ENCODE peak calls at places on chromosome 11, in five cellular contexts. One of them, this sample, is unnamed.

GRCh38 chr11:78037825-78038620 is 14.9 kb upstream of the KCTD14 start:
- DNase-seq in stomach: no peak
- DNase-seq in WERI-Rb-1: no peak
- DNase-seq in right cardiac atrium: no peak
- DNase-seq in HCT116: no peak
- DNase-seq in this sample: no peak

GRCh38 chr11:8786933-8787332 is 104.3 kb downstream of the RPL27A start:
- DNase-seq in HCT116: no peak
- DNase-seq in stomach: no peak
- DNase-seq in right cardiac atrium: no peak
- DNase-seq in WERI-Rb-1: no peak
- DNase-seq in this sample: no peak

GRCh38 chr11:911890-912219 is 1.2 kb upstream of the CHID1 start:
- DNase-seq in HCT116: no peak
- DNase-seq in right cardiac atrium: no peak
- DNase-seq in stomach: no peak
- DNase-seq in WERI-Rb-1: peak; percentile 38
- DNase-seq in this sample: no peak

GRCh38 chr11:82092904-82093303 is 640.8 kb downstream of the FAM181B start:
- DNase-seq in WERI-Rb-1: no peak
- DNase-seq in right cardiac atrium: no peak
- DNase-seq in HCT116: no peak
- DNase-seq in stomach: no peak
- DNase-seq in this sample: no peak

GRCh38 chr11:18105086-18105801 is 638 bp downstream of the SAAL1 start:
- DNase-seq in right cardiac atrium: no peak
- DNase-seq in WERI-Rb-1: no peak
- DNase-seq in stomach: no peak
- DNase-seq in HCT116: no peak
- DNase-seq in this sample: no peak

GRCh38 chr11:112651345-112651744 is 309.9 kb upstream of the NCAM1 start:
- DNase-seq in HCT116: no peak
- DNase-seq in right cardiac atrium: no peak
- DNase-seq in stomach: no peak
- DNase-seq in WERI-Rb-1: no peak
- DNase-seq in this sample: no peak

GRCh38 chr11:112656772-112657428 is 304.3 kb upstream of the NCAM1 start:
- DNase-seq in right cardiac atrium: peak; percentile 49
- DNase-seq in stomach: no peak
- DNase-seq in WERI-Rb-1: no peak
- DNase-seq in HCT116: peak; percentile 2
- DNase-seq in this sample: no peak

GRCh38 chr11:22244986-22245592 is 52.2 kb downstream of the ANO5 start:
- DNase-seq in stomach: peak; percentile 47
- DNase-seq in HCT116: peak; percentile 15
- DNase-seq in right cardiac atrium: peak; percentile 63
- DNase-seq in WERI-Rb-1: peak; percentile 27
- DNase-seq in this sample: peak; percentile 53

GRCh38 chr11:27282141-27282590 is 80.8 kb downstream of the CCDC34 start:
- DNase-seq in HCT116: no peak
- DNase-seq in stomach: no peak
- DNase-seq in WERI-Rb-1: no peak
- DNase-seq in right cardiac atrium: peak; percentile 88
- DNase-seq in this sample: peak; percentile 83

GRCh38 chr11:123357990-123358827 is 71.9 kb upstream of the GRAMD1B start:
- DNase-seq in stomach: no peak
- DNase-seq in WERI-Rb-1: peak; percentile 67
- DNase-seq in right cardiac atrium: peak; percentile 44
- DNase-seq in HCT116: no peak
- DNase-seq in this sample: peak; percentile 40

GRCh38 chr11:18371279-18371678 is 23.1 kb upstream of the LDHA start:
- DNase-seq in WERI-Rb-1: no peak
- DNase-seq in right cardiac atrium: no peak
- DNase-seq in HCT116: no peak
- DNase-seq in stomach: no peak
- DNase-seq in this sample: no peak

GRCh38 chr11:11347583-11347982 is 5.5 kb downstream of the CSNK2A3 start:
- DNase-seq in HCT116: no peak
- DNase-seq in right cardiac atrium: peak; percentile 87
- DNase-seq in stomach: no peak
- DNase-seq in WERI-Rb-1: no peak
- DNase-seq in this sample: no peak

GRCh38 chr11:5700422-5701064 is 11.0 kb downstream of the TRIM22 start:
- DNase-seq in WERI-Rb-1: no peak
- DNase-seq in stomach: no peak
- DNase-seq in HCT116: no peak
- DNase-seq in right cardiac atrium: no peak
- DNase-seq in this sample: no peak

GRCh38 chr11:67290801-67291200 is 1.7 kb downstream of the ANKRD13D start:
- DNase-seq in WERI-Rb-1: peak; percentile 66
- DNase-seq in HCT116: no peak
- DNase-seq in right cardiac atrium: peak; percentile 91
- DNase-seq in stomach: no peak
- DNase-seq in this sample: no peak

GRCh38 chr11:117089685-117090084 is 8.5 kb downstream of the SIK3 start:
- DNase-seq in WERI-Rb-1: no peak
- DNase-seq in right cardiac atrium: no peak
- DNase-seq in stomach: no peak
- DNase-seq in HCT116: peak; percentile 42
- DNase-seq in this sample: no peak

GRCh38 chr11:10592331-10592730 is 23.9 kb upstream of the LYVE1 start:
- DNase-seq in WERI-Rb-1: no peak
- DNase-seq in right cardiac atrium: no peak
- DNase-seq in stomach: no peak
- DNase-seq in HCT116: peak; percentile 26
- DNase-seq in this sample: no peak

GRCh38 chr11:120956710-120957500 is 67.0 kb upstream of the TBCEL start:
- DNase-seq in HCT116: no peak
- DNase-seq in WERI-Rb-1: peak; percentile 27
- DNase-seq in stomach: no peak
- DNase-seq in right cardiac atrium: no peak
- DNase-seq in this sample: no peak

GRCh38 chr11:73320786-73321325 is 12.8 kb downstream of the ARHGEF17 start:
- DNase-seq in WERI-Rb-1: no peak
- DNase-seq in right cardiac atrium: no peak
- DNase-seq in HCT116: no peak
- DNase-seq in stomach: no peak
- DNase-seq in this sample: no peak

GRCh38 chr11:64724863-64725535 is 2.0 kb upstream of the NRXN2 start:
- DNase-seq in stomach: no peak
- DNase-seq in HCT116: no peak
- DNase-seq in right cardiac atrium: peak; percentile 14
- DNase-seq in WERI-Rb-1: no peak
- DNase-seq in this sample: no peak
- H3K9me3 ChIP-seq in stomach: no peaks in the 10 kb centered on the region
- H3K9me3 ChIP-seq in HCT116: no peaks in the 10 kb centered on the region
- H3K9me3 ChIP-seq in right cardiac atrium: no peaks in the 10 kb centered on the region
- H3K9me3 ChIP-seq in WERI-Rb-1: no peaks in the 10 kb centered on the region
- H3K9me3 ChIP-seq in this sample: no peaks in the 10 kb centered on the region

GRCh38 chr11:100793525-100793924 is 106.4 kb downstream of the ARHGAP42 start:
- DNase-seq in stomach: no peak
- DNase-seq in WERI-Rb-1: no peak
- DNase-seq in right cardiac atrium: no peak
- DNase-seq in HCT116: no peak
- DNase-seq in this sample: no peak
- H3K9me3 ChIP-seq in stomach: no peaks in the 10 kb centered on the region
- H3K9me3 ChIP-seq in WERI-Rb-1: no peaks in the 10 kb centered on the region
- H3K9me3 ChIP-seq in right cardiac atrium: no peaks in the 10 kb centered on the region
- H3K9me3 ChIP-seq in HCT116: no peaks in the 10 kb centered on the region
- H3K9me3 ChIP-seq in this sample: no peaks in the 10 kb centered on the region

DNA sequence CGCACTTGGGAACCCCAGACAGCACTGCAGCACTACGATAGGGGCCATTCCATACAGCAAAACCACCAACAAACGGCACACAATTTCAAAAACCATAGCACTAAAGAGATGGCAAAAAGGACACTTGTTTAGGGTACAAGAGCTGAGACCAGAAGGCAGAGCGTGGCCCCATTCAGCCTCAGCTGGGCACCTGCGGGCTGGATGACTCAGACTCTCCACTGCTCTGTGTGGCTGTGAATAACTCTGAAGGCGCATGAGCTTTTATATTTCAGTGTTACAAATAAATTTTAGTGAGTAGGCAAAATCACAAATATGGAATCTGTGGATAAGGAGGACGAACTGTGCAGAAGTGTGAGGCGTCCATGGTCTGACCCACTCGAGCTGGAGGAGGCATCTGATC is 325.8 kb downstream of the SHANK2 start:
- DNase-seq in right cardiac atrium: no peak
- DNase-seq in HCT116: no peak
- DNase-seq in WERI-Rb-1: no peak
- DNase-seq in stomach: no peak
- DNase-seq in this sample: no peak
- H3K9me3 ChIP-seq in right cardiac atrium: peaks cover 3% of the 10 kb centered on the region
- H3K9me3 ChIP-seq in HCT116: peaks cover under 1% of the 10 kb centered on the region
- H3K9me3 ChIP-seq in WERI-Rb-1: peaks cover 8% of the 10 kb centered on the region
- H3K9me3 ChIP-seq in stomach: peaks cover 9% of the 10 kb centered on the region
- H3K9me3 ChIP-seq in this sample: no peaks in the 10 kb centered on the region

DNA sequence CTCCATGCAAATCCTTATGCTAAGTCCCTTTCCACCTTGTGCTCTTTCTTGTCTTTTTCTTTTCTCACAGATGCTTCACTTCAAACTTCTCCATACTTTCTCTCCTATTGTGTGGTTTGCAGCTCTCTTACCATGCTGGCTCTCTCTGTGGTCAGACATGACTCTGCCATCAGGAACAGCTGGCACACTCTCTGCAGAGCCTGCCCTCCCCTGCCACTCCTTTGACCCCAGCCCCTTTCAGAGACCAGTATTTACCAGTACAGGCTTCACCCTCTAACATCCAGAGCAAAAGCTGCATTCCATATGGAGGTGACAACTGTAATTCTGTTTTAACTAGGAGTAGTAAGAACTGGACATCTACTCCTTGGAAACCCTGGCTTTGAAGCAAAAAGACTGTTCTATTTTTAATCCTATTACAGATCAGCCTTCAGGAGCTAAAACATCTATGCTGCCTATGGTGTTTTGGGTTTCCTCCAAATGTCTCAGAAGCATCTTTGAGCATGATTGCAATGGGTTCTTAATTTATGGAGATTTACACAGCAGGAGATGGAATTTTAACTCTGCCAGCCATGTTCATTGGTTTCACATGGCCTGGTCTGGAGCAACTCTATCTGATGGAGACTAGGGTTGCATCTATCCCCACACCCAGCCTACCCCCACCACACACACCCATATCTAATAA is 386.8 kb upstream of the FAT3 start:
- DNase-seq in right cardiac atrium: no peak
- DNase-seq in WERI-Rb-1: no peak
- DNase-seq in HCT116: no peak
- DNase-seq in stomach: no peak
- DNase-seq in this sample: no peak
- H3K9me3 ChIP-seq in right cardiac atrium: no peaks in the 10 kb centered on the region
- H3K9me3 ChIP-seq in WERI-Rb-1: no peaks in the 10 kb centered on the region
- H3K9me3 ChIP-seq in HCT116: peaks cover 25% of the 10 kb centered on the region
- H3K9me3 ChIP-seq in stomach: no peaks in the 10 kb centered on the region
- H3K9me3 ChIP-seq in this sample: no peaks in the 10 kb centered on the region

GRCh38 chr11:100205926-100206325 is 481.2 kb upstream of the ARHGAP42 start:
- DNase-seq in stomach: no peak
- DNase-seq in WERI-Rb-1: no peak
- DNase-seq in right cardiac atrium: no peak
- DNase-seq in HCT116: no peak
- DNase-seq in this sample: no peak
- H3K9me3 ChIP-seq in stomach: no peaks in the 10 kb centered on the region
- H3K9me3 ChIP-seq in WERI-Rb-1: no peaks in the 10 kb centered on the region
- H3K9me3 ChIP-seq in right cardiac atrium: no peaks in the 10 kb centered on the region
- H3K9me3 ChIP-seq in HCT116: no peaks in the 10 kb centered on the region
- H3K9me3 ChIP-seq in this sample: no peaks in the 10 kb centered on the region

GRCh38 chr11:103596323-103596722 is 440.1 kb upstream of the DDI1 start:
- DNase-seq in WERI-Rb-1: no peak
- DNase-seq in stomach: no peak
- DNase-seq in right cardiac atrium: no peak
- DNase-seq in HCT116: no peak
- DNase-seq in this sample: no peak
- H3K9me3 ChIP-seq in WERI-Rb-1: no peaks in the 10 kb centered on the region
- H3K9me3 ChIP-seq in stomach: no peaks in the 10 kb centered on the region
- H3K9me3 ChIP-seq in right cardiac atrium: no peaks in the 10 kb centered on the region
- H3K9me3 ChIP-seq in HCT116: no peaks in the 10 kb centered on the region
- H3K9me3 ChIP-seq in this sample: no peaks in the 10 kb centered on the region

GRCh38 chr11:134665571-134666268 is 253.7 kb upstream of the B3GAT1 start:
- DNase-seq in right cardiac atrium: no peak
- DNase-seq in WERI-Rb-1: no peak
- DNase-seq in stomach: peak; percentile 1
- DNase-seq in HCT116: no peak
- DNase-seq in this sample: peak; percentile 33

GRCh38 chr11:134663506-134664313 is 251.7 kb upstream of the B3GAT1 start:
- DNase-seq in stomach: peak; percentile 16
- DNase-seq in HCT116: no peak
- DNase-seq in right cardiac atrium: no peak
- DNase-seq in WERI-Rb-1: no peak
- DNase-seq in this sample: peak; percentile 2

GRCh38 chr11:134666273-134667174 is 254.5 kb upstream of the B3GAT1 start:
- DNase-seq in WERI-Rb-1: no peak
- DNase-seq in stomach: peak; percentile 18
- DNase-seq in HCT116: no peak
- DNase-seq in right cardiac atrium: no peak
- DNase-seq in this sample: peak; percentile 4

GRCh38 chr11:134664447-134664846 is 252.4 kb upstream of the B3GAT1 start:
- DNase-seq in HCT116: no peak
- DNase-seq in stomach: peak; percentile 14
- DNase-seq in WERI-Rb-1: no peak
- DNase-seq in right cardiac atrium: no peak
- DNase-seq in this sample: no peak

DNA sequence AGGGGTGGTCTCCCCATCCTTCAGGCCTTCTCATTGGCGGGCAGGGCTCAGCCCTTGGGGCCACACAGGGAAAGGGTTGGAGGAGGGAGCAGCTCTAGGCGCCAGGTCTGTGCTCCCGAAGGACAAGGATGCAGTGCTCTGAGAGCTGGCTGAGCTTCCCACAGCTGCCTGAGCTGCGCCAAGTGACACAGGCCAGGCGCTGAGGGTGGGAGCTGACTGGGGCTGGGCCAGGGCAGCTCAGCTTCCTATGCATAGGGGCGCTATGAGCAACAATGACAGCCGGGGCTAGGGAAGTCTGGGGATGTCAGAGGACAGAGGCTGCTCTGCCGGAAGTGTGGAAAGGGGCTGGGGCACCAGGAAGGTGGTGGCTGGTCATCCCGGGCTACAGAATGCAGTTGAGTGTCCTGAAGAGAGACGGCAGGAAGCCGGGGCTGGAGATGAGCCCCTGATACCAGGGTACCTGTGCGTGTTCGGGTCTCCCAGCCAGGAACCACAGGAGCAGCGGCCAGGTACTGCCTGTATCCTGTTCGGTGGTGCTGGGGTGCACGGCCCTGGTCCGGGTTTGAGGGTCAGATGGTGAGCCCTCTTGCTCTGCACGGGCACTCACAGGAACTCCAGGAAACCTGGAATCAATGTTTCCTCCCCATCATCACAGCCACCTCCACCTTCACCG is 253.0 kb upstream of the B3GAT1 start:
- DNase-seq in WERI-Rb-1: no peak
- DNase-seq in HCT116: no peak
- DNase-seq in stomach: peak; percentile 20
- DNase-seq in right cardiac atrium: no peak
- DNase-seq in this sample: no peak
- H3K9me3 ChIP-seq in WERI-Rb-1: peaks cover 3% of the 10 kb centered on the region
- H3K9me3 ChIP-seq in HCT116: no peaks in the 10 kb centered on the region
- H3K9me3 ChIP-seq in stomach: no peaks in the 10 kb centered on the region
- H3K9me3 ChIP-seq in right cardiac atrium: no peaks in the 10 kb centered on the region
- H3K9me3 ChIP-seq in this sample: no peaks in the 10 kb centered on the region

DNA sequence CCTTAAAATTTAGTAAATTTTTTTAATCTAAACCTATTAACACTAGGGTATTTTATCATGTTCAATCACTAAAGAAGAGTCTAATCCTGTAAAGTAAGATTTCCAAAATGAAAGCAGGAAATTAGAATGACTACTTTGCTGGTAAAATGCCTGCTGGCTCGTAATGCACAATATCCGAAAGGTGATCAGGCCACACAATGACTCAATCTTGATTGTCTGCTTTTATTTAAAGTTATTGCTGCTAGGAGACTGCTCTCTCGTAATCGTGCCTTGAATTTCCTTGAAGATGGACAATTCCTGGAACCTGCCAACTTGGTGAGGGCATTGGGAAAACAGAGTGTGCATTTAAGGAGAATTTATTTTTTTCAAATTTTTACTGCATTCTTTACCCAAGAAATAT is 1786.5 kb upstream of the RAG2 start:
- DNase-seq in HCT116: no peak
- DNase-seq in stomach: no peak
- DNase-seq in WERI-Rb-1: no peak
- DNase-seq in right cardiac atrium: no peak
- DNase-seq in this sample: peak; percentile 7
- H3K9me3 ChIP-seq in HCT116: peaks cover 22% of the 10 kb centered on the region
- H3K9me3 ChIP-seq in stomach: no peaks in the 10 kb centered on the region
- H3K9me3 ChIP-seq in WERI-Rb-1: no peaks in the 10 kb centered on the region
- H3K9me3 ChIP-seq in right cardiac atrium: no peaks in the 10 kb centered on the region
- H3K9me3 ChIP-seq in this sample: no peaks in the 10 kb centered on the region

This sample was measured in adrenal gland.